ENCODE peak calls at places on chromosome 5, in nine cellular contexts. H is PC-9, U is uterus, G is ascending aorta, M is lower leg skin, Y is endothelial cell, C is tibial artery, N is GM23338, B is GM10248. Q is an unnamed sample.

GRCh38 chr5:60883229-60883628 is 39.2 kb upstream of the ELOVL7 start:
- DNase-seq in G (no peak), C (no peak), U (no peak), N (peak; percentile 43), H (no peak), B (peak; percentile 29), Y (no peak), M (no peak), Q (no peak)

GRCh38 chr5:169880012-169880673 is 100.2 kb downstream of the INSYN2B start:
- DNase-seq in B (no peak), M (no peak), G (no peak), Y (no peak), H (no peak), U (no peak), N (no peak), C (no peak), Q (no peak)

GRCh38 chr5:60163762-60164161 is 270.2 kb upstream of the PDE4D start:
- DNase-seq in G (no peak), B (no peak), H (no peak), U (no peak), Y (no peak), M (no peak), N (no peak), C (no peak), Q (no peak)

GRCh38 chr5:68957591-68957990 is 136.2 kb upstream of the SLC30A5 start:
- DNase-seq in Y (no peak), N (no peak), U (no peak), M (no peak), B (no peak), C (no peak), G (no peak), H (no peak), Q (no peak)

GRCh38 chr5:139551490-139551889 is 9.6 kb upstream of the UBE2D2 start:
- DNase-seq in B (no peak), C (no peak), N (no peak), G (no peak), M (no peak), U (no peak), H (no peak), Y (no peak), Q (no peak)

GRCh38 chr5:103891151-103891550 is 328.6 kb upstream of the NUDT12 start:
- DNase-seq in U (no peak), H (no peak), Y (no peak), M (no peak), G (no peak), C (no peak), B (no peak), N (no peak), Q (no peak)

GRCh38 chr5:132961887-132962286 is 1.5 kb downstream of the AFF4 start:
- DNase-seq in B (no peak), M (no peak), C (no peak), G (no peak), N (no peak), U (no peak), H (no peak), Y (no peak), Q (no peak)

GRCh38 chr5:151772029-151772867 is 494 bp downstream of the G3BP1 start:
- DNase-seq in U (peak; percentile 35), H (peak; percentile 29), C (peak; percentile 53), N (peak; percentile 64), G (peak; percentile 75), B (no peak), Y (peak; percentile 29), M (peak; percentile 89), Q (no peak)

GRCh38 chr5:168339151-168340140 is 48.0 kb downstream of the WWC1 start:
- DNase-seq in C (no peak), H (no peak), Y (no peak), B (no peak), U (no peak), G (no peak), N (peak; percentile 90), M (no peak), Q (no peak)

GRCh38 chr5:66247176-66247960 is 103.3 kb downstream of the SREK1 start:
- DNase-seq in C (no peak), Y (no peak), H (peak; percentile 14), M (no peak), N (no peak), G (no peak), U (no peak), B (no peak), Q (no peak)

GRCh38 chr5:150181035-150181434 is 8.8 kb upstream of the SLC6A7 start:
- DNase-seq in M (no peak), Y (no peak), U (no peak), H (no peak), N (no peak), C (no peak), B (no peak), G (no peak), Q (no peak)

GRCh38 chr5:98248949-98249348 is 524.5 kb upstream of the RGMB start:
- DNase-seq in G (no peak), C (no peak), B (no peak), Y (no peak), M (no peak), N (no peak), H (no peak), U (no peak), Q (no peak)

GRCh38 chr5:147170603-147171002 is 64.2 kb upstream of the STK32A start:
- DNase-seq in H (no peak), B (no peak), U (no peak), G (no peak), Y (no peak), M (no peak), N (no peak), C (no peak), Q (no peak)

GRCh38 chr5:1524799-1525623 is 1.3 kb upstream of the LPCAT1 start:
- DNase-seq in Y (no peak), B (no peak), H (peak; percentile 3), N (no peak), M (peak; percentile 83), G (peak; percentile 58), C (peak; percentile 20), U (peak; percentile 20), Q (peak; percentile 27)

GRCh38 chr5:85293139-85293785 is 908.6 kb upstream of the EDIL3 start:
- DNase-seq in C (no peak), B (no peak), U (no peak), M (no peak), H (no peak), G (no peak), N (no peak), Y (no peak), Q (no peak)

GRCh38 chr5:1666812-1667588 is 132.6 kb downstream of the MRPL36 start:
- DNase-seq in Y (peak; percentile 94), M (peak; percentile 86), B (peak; percentile 68), G (no peak), C (no peak), H (peak; percentile 63), N (peak; percentile 73), U (no peak), Q (no peak)

GRCh38 chr5:113489299-113489698 is 1.0 kb upstream of the MCC start:
- DNase-seq in H (peak; percentile 68), N (no peak), G (peak; percentile 72), Y (no peak), C (peak; percentile 59), U (no peak), M (no peak), B (peak; percentile 14), Q (no peak)

GRCh38 chr5:132024117-132024435 is 12.6 kb upstream of the ACSL6 start:
- DNase-seq in M (peak; percentile 59), N (no peak), G (no peak), C (no peak), B (no peak), H (no peak), Y (no peak), U (no peak), Q (no peak)

DNA sequence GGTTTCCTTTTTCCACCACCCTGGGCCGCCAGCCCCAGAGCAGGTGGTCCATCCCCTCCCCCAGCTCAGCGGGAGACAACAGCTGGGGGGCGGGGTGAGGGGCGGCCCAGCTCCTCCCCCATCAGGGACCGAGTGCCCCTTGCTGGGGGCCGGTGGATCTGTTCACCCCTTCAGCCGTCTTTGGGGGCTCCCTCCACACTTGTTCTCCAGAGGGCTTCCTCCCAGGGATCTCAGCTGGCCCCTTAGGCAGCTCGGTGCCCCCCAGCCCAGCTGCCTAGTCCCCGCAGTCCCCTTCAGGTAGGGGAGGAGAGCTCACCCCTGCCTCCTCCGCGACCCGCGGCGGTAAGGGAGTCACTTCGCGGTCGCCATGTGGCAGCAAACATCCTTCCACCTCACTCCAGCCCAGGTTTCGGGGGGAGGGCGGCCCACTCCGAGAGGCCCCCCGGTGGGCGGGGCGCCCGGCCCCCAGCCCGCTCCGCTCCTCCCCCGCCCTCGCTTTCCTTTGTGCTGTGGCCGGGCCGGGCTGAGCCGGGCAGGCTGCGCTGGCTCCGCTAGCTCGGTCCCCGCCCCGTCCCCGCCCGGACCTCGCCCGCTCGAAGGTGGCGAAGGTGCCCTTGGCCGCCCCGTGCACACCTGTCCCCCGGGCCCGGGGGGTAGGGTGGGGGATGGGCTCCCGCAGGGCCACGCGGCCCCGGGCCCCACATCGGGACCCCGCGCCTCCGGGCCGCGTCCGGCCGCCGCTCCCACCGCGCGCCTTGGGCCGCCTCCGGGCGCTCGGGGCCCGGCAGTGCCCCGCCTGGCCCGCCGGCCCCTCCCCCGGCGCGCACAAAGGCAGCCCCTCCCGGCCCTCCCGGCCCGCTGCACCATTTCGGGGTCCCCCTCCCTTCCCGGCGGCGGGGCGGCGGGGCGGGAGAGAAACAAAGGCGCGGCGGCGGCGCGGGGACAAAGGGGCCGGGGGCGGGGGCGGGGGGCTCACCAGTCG is 683 bp downstream of the DBN1 start:
- DNase-seq in M (no peak), N (peak; percentile 62), C (no peak), H (peak; percentile 53), Y (peak; percentile 66), U (no peak), G (no peak), B (peak; percentile 84), Q (peak; percentile 36)
- TF ChIP-seq CTCF in M (no peak), N (no peak), C (no peak), H (no peak), Y (no peak), U (no peak), G (no peak), B (peak; percentile 17), Q (no peak)

GRCh38 chr5:43042176-43042625 is 2.1 kb upstream of the ANXA2R start:
- DNase-seq in G (peak; percentile 90), Y (peak; percentile 67), B (peak; percentile 71), M (no peak), H (peak; percentile 81), C (peak; percentile 68), U (peak; percentile 64), N (peak; percentile 78), Q (peak; percentile 77)
- TF ChIP-seq CTCF in G (no peak), Y (no peak), B (peak; percentile 23), M (no peak), H (no peak), C (peak; percentile 1), U (peak; percentile 6), N (peak; percentile 3), Q (no peak)

DNA sequence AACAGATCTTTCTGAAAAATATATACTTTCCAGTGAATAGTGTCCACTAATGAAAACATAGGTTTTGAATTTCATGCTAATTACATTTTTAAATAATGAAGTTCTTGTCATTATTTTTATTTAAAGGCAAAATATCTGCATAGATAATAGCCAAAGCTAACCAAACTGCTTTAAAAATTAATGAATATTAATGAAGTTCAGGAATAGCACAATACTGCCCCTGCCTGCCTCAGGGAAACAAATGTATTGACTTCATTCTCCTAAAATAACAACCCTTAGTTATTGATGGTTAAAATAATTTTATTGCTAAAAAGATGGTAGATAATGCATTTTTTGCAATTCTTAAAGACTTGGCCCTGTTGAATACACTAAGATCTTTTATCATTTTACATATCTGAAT is 103.6 kb upstream of the SSBP2 start:
- DNase-seq in G (no peak), C (no peak), H (no peak), Y (no peak), B (no peak), M (no peak), N (no peak), U (no peak), Q (no peak)
- TF ChIP-seq CTCF in G (no peak), C (no peak), H (peak; percentile 15), Y (no peak), B (peak; percentile 14), M (no peak), N (no peak), U (no peak), Q (no peak)

GRCh38 chr5:14581891-14582796 is 552 bp downstream of the OTULINL start:
- DNase-seq in Y (peak; percentile 65), B (peak; percentile 57), H (peak; percentile 78), M (peak; percentile 92), C (peak; percentile 34), U (peak; percentile 50), N (peak; percentile 74), G (peak; percentile 79), Q (peak; percentile 59)
- TF ChIP-seq CTCF in Y (no peak), B (peak; percentile 24), H (peak; percentile 36), M (no peak), C (peak; percentile 12), U (no peak), N (no peak), G (peak; percentile 11), Q (no peak)

Q was measured in activated B cell treated with CpG ODN at 0.5 μM for 24 hours.